ENCODE peak calls at places on chromosomes 12 and 14, in five cellular contexts. M, L, G, W and Y are unnamed samples.
A peak's percentile ranks its signal among the peaks of the same experiment; 100 is the strongest.

GRCh38 chr12:75446857-75447256 is 33.7 kb upstream of the GLIPR1 start:
- DNase-seq in M (no peak), L (no peak), G (no peak), W (no peak), Y (no peak)

GRCh38 chr12:49615725-49616124 is 7.6 kb upstream of the PRPF40B start:
- DNase-seq in M (no peak), L (no peak), G (no peak), W (no peak), Y (no peak)

GRCh38 chr12:133156125-133156690 is 25.1 kb upstream of the ZNF268 start:
- DNase-seq in M (no peak), L (no peak), G (no peak), W (no peak), Y (no peak)

GRCh38 chr12:99427104-99427503 is 220.4 kb upstream of the GARIN6 start:
- DNase-seq in M (no peak), L (no peak), G (no peak), W (no peak), Y (no peak)

GRCh38 chr14:98984719-98985041 is 287.3 kb downstream of the BCL11B start:
- DNase-seq in M (no peak), L (no peak), G (no peak), W (no peak), Y (no peak)

GRCh38 chr12:112370156-112370555 is 12.1 kb downstream of the HECTD4 start:
- DNase-seq in M (no peak), L (no peak), G (no peak), W (no peak), Y (no peak)

GRCh38 chr12:54390668-54391551 is 6.4 kb upstream of the ZNF385A start:
- DNase-seq in M (no peak), L (peak; percentile 41), G (no peak), W (peak; percentile 46), Y (peak; percentile 69)

GRCh38 chr12:122064780-122065588 is 13.6 kb upstream of the MLXIP start:
- DNase-seq in M (peak; percentile 63), L (peak; percentile 30), G (peak; percentile 83), W (peak; percentile 67), Y (no peak)

GRCh38 chr12:95385246-95385645 is 88.7 kb upstream of the METAP2 start:
- DNase-seq in M (no peak), L (no peak), G (peak; percentile 22), W (peak; percentile 39), Y (no peak)

GRCh38 chr12:3529281-3529680 is 38.3 kb downstream of the PRMT8 start:
- DNase-seq in M (no peak), L (no peak), G (no peak), W (no peak), Y (no peak)

GRCh38 chr12:2958432-2959193 is 584 bp upstream of the TEAD4 start:
- DNase-seq in M (peak; percentile 33), L (peak; percentile 47), G (peak; percentile 48), W (peak; percentile 72), Y (peak; percentile 87)

GRCh38 chr12:6927999-6928702 is 392 bp downstream of the ATN1 start:
- DNase-seq in M (no peak), L (no peak), G (peak; percentile 51), W (no peak), Y (no peak)

GRCh38 chr12:67710582-67710981 is 62.0 kb downstream of the DYRK2 start:
- DNase-seq in M (no peak), L (no peak), G (no peak), W (no peak), Y (peak; percentile 59)

GRCh38 chr12:6092784-6093722 is 31.4 kb downstream of the VWF start:
- DNase-seq in M (peak; percentile 82), L (no peak), G (peak; percentile 44), W (peak; percentile 59), Y (peak; percentile 82)

GRCh38 chr14:60339571-60339970 is 90.5 kb downstream of the PPM1A start:
- DNase-seq in M (no peak), L (no peak), G (no peak), W (no peak), Y (no peak)

GRCh38 chr12:28704477-28705169 is 444.5 kb upstream of the FAR2 start:
- DNase-seq in M (no peak), L (no peak), G (no peak), W (no peak), Y (no peak)

GRCh38 chr14:90556666-90557450 is 160.0 kb downstream of the CALM1 start:
- DNase-seq in M (no peak), L (no peak), G (no peak), W (no peak), Y (no peak)

GRCh38 chr12:3069714-3070113 is 7.5 kb upstream of the TSPAN9 start:
- DNase-seq in M (no peak), L (no peak), G (no peak), W (no peak), Y (no peak)

GRCh38 chr12:95259368-95259767 is 41.8 kb downstream of the VEZT start:
- DNase-seq in M (no peak), L (no peak), G (no peak), W (no peak), Y (no peak)

GRCh38 chr12:31206038-31206670 is 119.8 kb downstream of the SINHCAF start:
- DNase-seq in M (peak; percentile 69), L (no peak), G (no peak), W (no peak), Y (peak; percentile 75)

GRCh38 chr14:74532246-74532645 is 38.7 kb downstream of the ISCA2 start:
- DNase-seq in M (no peak), L (no peak), G (no peak), W (no peak), Y (no peak)

GRCh38 chr12:34603382-34604035 is 581.2 kb downstream of the ALG10 start:
- DNase-seq in M (no peak), L (no peak), G (no peak), W (no peak), Y (no peak)

GRCh38 chr14:95200404-95200803 is 43.1 kb upstream of the DICER1 start:
- DNase-seq in M (no peak), L (no peak), G (no peak), W (no peak), Y (no peak)

GRCh38 chr14:87332001-87332400 is 661.0 kb downstream of the GALC start:
- DNase-seq in M (no peak), L (no peak), G (no peak), W (no peak), Y (no peak)

GRCh38 chr14:69637503-69638030 is 26.2 kb downstream of the SUSD6 start:
- DNase-seq in M (no peak), L (peak; percentile 6), G (no peak), W (peak; percentile 59), Y (no peak)

GRCh38 chr14:63045612-63046320 is 508 bp upstream of the KCNH5 start:
- DNase-seq in M (no peak), L (peak; percentile 73), G (peak; percentile 18), W (peak; percentile 13), Y (peak; percentile 63)

GRCh38 chr12:78793491-78793890 is 71.1 kb upstream of the SYT1 start:
- DNase-seq in M (no peak), L (no peak), G (no peak), W (no peak), Y (no peak)

GRCh38 chr14:65501328-65501727 is 88.8 kb downstream of the FUT8 start:
- DNase-seq in M (no peak), L (no peak), G (no peak), W (no peak), Y (no peak)
- TF ChIP-seq CTCF in M (no peak), L (no peak), G (no peak), W (no peak), Y (no peak)

DNA sequence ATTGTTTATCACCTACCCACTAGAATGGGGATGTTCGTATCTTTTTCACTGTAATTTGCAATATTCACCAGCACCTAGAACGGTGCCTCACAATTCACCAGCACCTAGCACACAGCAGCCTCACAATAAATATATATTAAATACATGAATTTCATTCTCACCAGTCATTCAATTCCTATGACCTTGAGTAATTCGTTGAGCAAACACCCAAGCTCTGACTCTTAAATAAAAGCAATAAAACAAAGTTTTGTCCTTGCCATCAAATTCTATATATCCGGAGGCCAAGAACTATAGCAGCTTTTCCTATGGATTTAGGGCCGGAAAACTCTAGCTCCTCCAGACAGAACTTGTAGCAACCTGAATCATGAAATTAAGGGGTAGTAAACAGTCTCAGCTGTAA is 981 bp downstream of the VTI1B start:
- DNase-seq in M (no peak), L (no peak), G (no peak), W (no peak), Y (no peak)
- TF ChIP-seq CTCF in M (no peak), L (no peak), G (no peak), W (no peak), Y (no peak)

DNA sequence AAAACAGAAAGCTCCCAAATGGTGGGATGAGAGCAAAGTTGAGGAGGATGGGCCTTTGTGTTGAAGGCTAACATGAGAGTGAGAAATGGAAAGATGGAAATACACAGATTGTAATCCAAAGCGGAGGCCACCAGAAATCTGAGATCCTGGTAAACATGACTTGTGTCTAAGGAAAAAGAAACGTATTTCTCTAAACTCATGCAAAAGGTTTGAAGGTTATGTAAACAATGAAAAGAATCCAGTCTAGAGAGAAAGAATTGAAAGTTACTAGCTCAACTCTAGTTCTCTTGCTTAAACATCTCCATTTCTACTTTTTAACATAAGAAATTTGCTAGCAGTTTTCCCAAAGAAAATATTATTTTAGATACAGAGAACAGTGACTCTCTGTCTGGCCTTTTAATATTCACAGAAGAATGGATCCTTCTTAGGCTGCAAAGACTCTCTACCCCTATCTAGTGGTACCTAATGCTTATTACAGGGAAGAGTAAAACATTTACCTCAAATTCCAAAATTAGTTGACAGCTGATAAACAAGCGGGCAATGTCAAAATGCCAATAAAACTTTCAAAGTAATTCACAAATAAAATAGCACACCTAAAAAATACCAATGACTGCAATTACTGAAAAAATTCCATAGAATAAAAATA is 75.8 kb upstream of the SOX5 start:
- DNase-seq in M (no peak), L (no peak), G (no peak), W (no peak), Y (no peak)
- TF ChIP-seq CTCF in M (no peak), L (peak; percentile 82), G (no peak), W (peak; percentile 16), Y (no peak)

DNA sequence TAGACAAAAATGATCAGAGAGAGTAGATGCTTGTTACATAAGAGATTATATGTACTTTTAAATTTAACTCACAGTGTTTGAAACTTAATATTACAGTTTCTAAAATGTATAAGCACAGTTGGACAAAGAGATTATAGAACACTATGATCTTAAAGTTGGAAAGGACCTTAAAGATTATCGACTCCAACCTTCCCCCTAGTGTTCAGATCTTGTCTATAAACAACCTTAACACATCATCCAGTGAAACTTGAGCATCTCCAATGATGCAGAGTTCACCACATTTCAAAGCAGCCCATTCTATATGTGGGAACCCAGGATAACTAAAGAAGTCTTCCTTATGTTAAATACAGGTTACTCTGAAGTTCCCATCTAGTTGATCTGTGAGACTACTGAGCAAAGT is 480.8 kb downstream of the RMST start:
- DNase-seq in M (no peak), L (no peak), G (no peak), W (no peak), Y (no peak)
- TF ChIP-seq CTCF in M (no peak), L (peak; percentile 28), G (no peak), W (no peak), Y (no peak)

GRCh38 chr12:11687538-11687937 is 38.1 kb downstream of the ETV6 start:
- DNase-seq in M (no peak), L (no peak), G (no peak), W (no peak), Y (no peak)
- TF ChIP-seq CTCF in M (no peak), L (no peak), G (no peak), W (no peak), Y (no peak)